ENCODE peak calls at places on chromosomes 1 and 21, in four cellular contexts. C, O, D and F are unnamed samples.

GRCh38 chr1:232038704-232039103 is 412.1 kb downstream of the DISC1 start:
- DNase-seq in C (peak; percentile 33), O (no peak), D (no peak), F (no peak)

GRCh38 chr1:172638885-172639831 is 19.7 kb upstream of the FASLG start:
- DNase-seq in C (peak; percentile 92), O (no peak), D (peak; percentile 43), F (no peak)

GRCh38 chr1:67250051-67250653 is 57.5 kb upstream of the IL12RB2 start:
- DNase-seq in C (no peak), O (no peak), D (no peak), F (no peak)

GRCh38 chr1:155979525-155980343 is 1.4 kb upstream of the ARHGEF2 start:
- DNase-seq in C (no peak), O (peak; percentile 29), D (no peak), F (no peak)

GRCh38 chr1:23585321-23586022 is 26.2 kb upstream of the ID3 start:
- DNase-seq in C (peak; percentile 98), O (peak; percentile 21), D (no peak), F (no peak)

GRCh38 chr1:31885851-31886250 is 52.3 kb downstream of the PTP4A2 start:
- DNase-seq in C (no peak), O (no peak), D (no peak), F (no peak)

GRCh38 chr1:89635825-89636815 is 3.2 kb downstream of the LRRC8C start:
- DNase-seq in C (peak; percentile 52), O (no peak), D (no peak), F (no peak)

GRCh38 chr1:41639332-41639936 is 155.0 kb upstream of the EDN2 start:
- DNase-seq in C (peak; percentile 70), O (no peak), D (no peak), F (no peak)

GRCh38 chr1:51784997-51785421 is 93.5 kb downstream of the NRDC start:
- DNase-seq in C (peak; percentile 51), O (no peak), D (no peak), F (no peak)

GRCh38 chr1:172949096-172949495 is 101.6 kb downstream of the TNFSF18 start:
- DNase-seq in C (no peak), O (no peak), D (no peak), F (no peak)

GRCh38 chr1:3170566-3171453 is 101.8 kb downstream of the PRDM16 start:
- DNase-seq in C (peak; percentile 24), O (no peak), D (no peak), F (no peak)

GRCh38 chr1:217369271-217369981 is 261.5 kb downstream of the GPATCH2 start:
- DNase-seq in C (no peak), O (no peak), D (no peak), F (no peak)

GRCh38 chr1:234778215-234779159 is 168.5 kb upstream of the IRF2BP2 start:
- DNase-seq in C (no peak), O (peak; percentile 97), D (no peak), F (peak; percentile 90)

GRCh38 chr1:201602413-201603265 is 63.7 kb downstream of the NAV1 start:
- DNase-seq in C (peak; percentile 94), O (no peak), D (no peak), F (no peak)

GRCh38 chr21:14064296-14064645 is 146.5 kb downstream of the LIPI start:
- DNase-seq in C (no peak), O (no peak), D (no peak), F (no peak)

GRCh38 chr1:6581561-6582305 is 1.9 kb downstream of the ZBTB48 start:
- DNase-seq in C (no peak), O (peak; percentile 89), D (no peak), F (no peak)

GRCh38 chr1:60639287-60639686 is 443.1 kb upstream of the NFIA start:
- DNase-seq in C (no peak), O (no peak), D (no peak), F (no peak)

GRCh38 chr1:91736999-91737615 is 148.8 kb downstream of the TGFBR3 start:
- DNase-seq in C (peak; percentile 74), O (no peak), D (no peak), F (no peak)

GRCh38 chr1:234772345-234773147 is 162.6 kb upstream of the IRF2BP2 start:
- DNase-seq in C (peak; percentile 99), O (peak; percentile 97), D (peak; percentile 73), F (peak; percentile 94)

GRCh38 chr1:11458811-11459275 is 20.1 kb upstream of the DISP3 start:
- DNase-seq in C (no peak), O (no peak), D (no peak), F (no peak)

GRCh38 chr21:45142469-45142868 is 68.1 kb downstream of the ADARB1 start:
- DNase-seq in C (peak; percentile 90), O (no peak), D (no peak), F (peak; percentile 88)

GRCh38 chr1:51236548-51237312 is 657 bp downstream of the RNF11 start:
- DNase-seq in C (peak; percentile 62), O (peak; percentile 33), D (peak; percentile 14), F (peak; percentile 85)

GRCh38 chr21:19353271-19353670 is 949.7 kb upstream of the TMPRSS15 start:
- DNase-seq in C (no peak), O (no peak), D (no peak), F (no peak)

GRCh38 chr1:36751525-36751924 is 268.8 kb upstream of the CSF3R start:
- DNase-seq in C (no peak), O (no peak), D (no peak), F (no peak)

GRCh38 chr1:6832789-6833188 is 47.5 kb downstream of the CAMTA1 start:
- DNase-seq in C (no peak), O (no peak), D (no peak), F (no peak)

GRCh38 chr1:167520711-167521206 is 2.4 kb upstream of the CD247 start:
- DNase-seq in C (no peak), O (no peak), D (no peak), F (no peak)
- TF ChIP-seq CTCF in C (no peak), O (no peak), D (no peak), F (no peak)

GRCh38 chr1:228104526-228105251 is 1.6 kb upstream of the C1orf35 start:
- DNase-seq in C (no peak), O (no peak), D (no peak), F (no peak)

GRCh38 chr1:228100822-228101613 is 2.1 kb downstream of the C1orf35 start:
- DNase-seq in C (no peak), O (no peak), D (no peak), F (no peak)

GRCh38 chr1:228101614-228101993 is 1.5 kb downstream of the C1orf35 start:
- DNase-seq in C (no peak), O (no peak), D (no peak), F (no peak)

GRCh38 chr1:228102791-228103620 is at the start of gene C1orf35:
- DNase-seq in C (peak; percentile 92), O (peak; percentile 95), D (peak; percentile 90), F (peak; percentile 97)

DNA sequence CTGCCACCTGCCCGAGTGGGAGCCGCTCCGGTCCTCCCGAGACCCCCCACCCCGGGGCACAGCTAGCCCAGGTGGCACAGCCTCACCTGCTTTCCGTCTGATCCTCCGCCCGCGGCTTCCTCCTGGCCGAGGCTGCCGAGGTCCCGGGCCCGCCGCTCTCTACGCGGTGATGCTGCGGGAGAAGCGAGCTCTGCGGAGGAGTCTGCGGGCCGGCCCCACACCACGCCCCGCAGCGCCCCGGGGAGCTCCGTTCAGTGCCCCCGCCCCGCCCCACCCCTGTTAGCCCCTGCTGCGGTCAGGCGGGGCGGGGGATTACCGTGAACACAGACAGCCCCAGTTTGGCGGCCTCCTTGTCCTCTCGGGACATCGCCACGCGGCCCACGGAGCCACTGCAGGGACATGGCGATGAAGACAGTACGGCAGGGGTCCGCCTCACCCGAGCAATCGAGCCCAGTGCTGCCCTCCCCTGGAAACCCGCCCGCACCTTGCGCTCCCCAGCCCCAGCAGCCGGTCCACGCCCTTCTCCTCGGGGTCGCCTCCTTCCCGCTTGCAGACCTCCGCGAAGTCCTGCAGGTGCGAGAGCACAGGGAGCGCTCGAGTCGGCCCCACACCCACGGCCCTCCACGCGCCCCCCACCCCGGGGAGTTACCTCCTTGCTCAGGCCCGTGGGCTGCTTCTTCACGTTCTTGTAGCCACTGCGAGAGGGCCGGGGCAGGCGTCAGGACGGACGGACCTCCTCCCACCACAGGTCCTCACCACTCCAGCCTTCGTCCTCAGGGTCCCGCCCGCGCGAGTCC is 933 bp downstream of the C1orf35 start:
- DNase-seq in C (peak; percentile 32), O (peak; percentile 55), D (peak; percentile 38), F (no peak)
- TF ChIP-seq CTCF in C (peak; percentile 38), O (no peak), D (no peak), F (peak; percentile 40)

DNA sequence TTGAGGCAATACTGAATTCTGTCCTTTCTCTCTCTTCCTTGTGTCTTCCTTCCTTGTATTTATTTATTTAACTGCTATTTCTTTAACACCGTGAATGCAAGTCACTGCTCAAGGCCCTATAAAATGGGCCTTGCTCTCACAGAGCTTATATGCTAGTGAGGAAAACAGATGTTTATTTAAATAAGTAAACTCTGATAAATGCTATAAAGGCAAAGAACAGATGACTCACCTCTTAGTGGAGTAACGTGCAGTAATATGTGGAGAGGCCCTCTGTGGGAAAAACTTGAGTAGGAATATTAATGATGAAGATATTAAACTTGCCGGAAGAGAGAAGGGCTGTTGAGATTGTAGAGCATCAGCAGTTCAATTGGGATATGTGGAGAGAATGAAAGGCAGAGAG is 322.4 kb downstream of the LMX1A start:
- DNase-seq in C (peak; percentile 20), O (no peak), D (no peak), F (no peak)
- TF ChIP-seq CTCF in C (no peak), O (no peak), D (no peak), F (no peak)

GRCh38 chr1:63317814-63318156 is 4.6 kb upstream of the FOXD3 start:
- DNase-seq in C (no peak), O (no peak), D (no peak), F (no peak)

GRCh38 chr1:63318255-63319068 is 3.9 kb upstream of the FOXD3 start:
- DNase-seq in C (no peak), O (no peak), D (no peak), F (no peak)

GRCh38 chr1:63319069-63320023 is 3.0 kb upstream of the FOXD3 start:
- DNase-seq in C (no peak), O (no peak), D (no peak), F (no peak)

GRCh38 chr1:63316540-63316939 is 5.8 kb upstream of the FOXD3 start:
- DNase-seq in C (no peak), O (no peak), D (no peak), F (no peak)

DNA sequence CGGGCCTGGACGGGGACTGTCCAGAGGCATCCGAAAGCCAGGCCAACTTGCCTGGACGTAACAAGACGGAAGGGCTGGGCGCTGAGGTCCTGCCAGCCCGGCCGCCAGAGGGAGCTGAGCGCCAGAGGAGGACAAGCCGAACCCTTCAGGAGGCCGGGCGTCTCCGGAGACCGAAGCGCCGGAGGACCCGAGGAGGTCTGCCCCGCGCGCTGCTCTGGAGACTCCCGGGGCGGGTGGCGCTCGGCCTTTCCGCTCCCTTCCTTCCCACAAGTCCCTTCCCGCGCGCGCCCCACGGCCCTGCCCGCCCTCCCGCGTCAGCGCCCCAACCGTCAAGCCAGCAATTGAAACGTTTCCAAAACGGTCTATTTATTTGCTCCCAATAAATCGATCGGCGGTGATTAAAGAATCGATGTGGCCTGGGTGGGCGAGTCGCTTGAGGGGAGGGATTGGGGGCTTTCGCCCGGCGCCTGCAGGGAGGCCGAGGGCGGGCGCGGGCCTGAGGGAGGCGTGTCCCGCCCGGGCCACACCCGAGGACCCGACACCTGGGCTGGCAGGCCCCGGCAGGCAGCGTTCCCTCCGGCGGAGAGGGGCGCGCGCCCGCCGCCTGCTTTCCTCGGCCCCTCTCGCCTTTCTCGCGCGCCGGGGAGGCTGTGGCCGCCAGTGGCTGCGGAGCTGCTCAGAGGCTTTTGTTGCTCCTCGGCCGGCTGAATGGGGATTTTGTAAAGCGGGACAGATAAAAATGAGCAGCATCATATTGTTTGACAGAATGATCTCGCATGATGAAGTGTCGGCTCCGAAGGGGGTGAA is 5.2 kb upstream of the FOXD3 start:
- DNase-seq in C (peak; percentile 59), O (peak; percentile 78), D (no peak), F (peak; percentile 87)
- TF ChIP-seq CTCF in C (peak; percentile 54), O (peak; percentile 44), D (no peak), F (peak; percentile 62)

GRCh38 chr1:101993703-101994102 is 3.0 kb downstream of the OLFM3 start:
- DNase-seq in C (peak; percentile 7), O (no peak), D (no peak), F (no peak)
- TF ChIP-seq CTCF in C (no peak), O (no peak), D (no peak), F (peak; percentile 22)

GRCh38 chr1:160168609-160169369 is 17.4 kb downstream of the ATP1A4 start:
- DNase-seq in C (peak; percentile 55), O (no peak), D (no peak), F (no peak)
- TF ChIP-seq CTCF in C (peak; percentile 38), O (no peak), D (no peak), F (peak; percentile 28)